ENCODE peak calls at places on chromosomes 5 and 9, in eight cellular contexts. One of them, this sample, is unnamed.
A peak's percentile ranks its signal among the peaks of the same experiment; 100 is the strongest.

GRCh38 chr9:86098793-86099694 is at the start of gene GOLM1:
- DNase-seq in choroid plexus epithelial cell: peak; percentile 60
- DNase-seq in AG09309: no peak
- DNase-seq in left ventricle myocardium inferior: peak; percentile 46
- DNase-seq in dorsolateral prefrontal cortex: no peak
- DNase-seq in bronchial epithelial cell: peak; percentile 33
- DNase-seq in OCI-LY7: no peak
- DNase-seq in psoas muscle: peak; percentile 60
- DNase-seq in this sample: peak; percentile 50

GRCh38 chr9:114140850-114141249 is 14.5 kb upstream of the COL27A1 start:
- DNase-seq in AG09309: no peak
- DNase-seq in dorsolateral prefrontal cortex: no peak
- DNase-seq in bronchial epithelial cell: no peak
- DNase-seq in choroid plexus epithelial cell: no peak
- DNase-seq in OCI-LY7: no peak
- DNase-seq in psoas muscle: no peak
- DNase-seq in left ventricle myocardium inferior: no peak
- DNase-seq in this sample: no peak

GRCh38 chr5:142450419-142450818 is 125.6 kb upstream of the SPRY4 start:
- DNase-seq in psoas muscle: no peak
- DNase-seq in OCI-LY7: no peak
- DNase-seq in AG09309: no peak
- DNase-seq in dorsolateral prefrontal cortex: no peak
- DNase-seq in choroid plexus epithelial cell: no peak
- DNase-seq in bronchial epithelial cell: no peak
- DNase-seq in left ventricle myocardium inferior: no peak
- DNase-seq in this sample: no peak

GRCh38 chr9:135023389-135023788 is 64.1 kb upstream of the OLFM1 start:
- DNase-seq in dorsolateral prefrontal cortex: no peak
- DNase-seq in psoas muscle: peak; percentile 33
- DNase-seq in OCI-LY7: no peak
- DNase-seq in bronchial epithelial cell: peak; percentile 64
- DNase-seq in left ventricle myocardium inferior: no peak
- DNase-seq in AG09309: no peak
- DNase-seq in choroid plexus epithelial cell: peak; percentile 4
- DNase-seq in this sample: no peak

GRCh38 chr9:102631559-102631958 is 363.6 kb upstream of the CYLC2 start:
- DNase-seq in left ventricle myocardium inferior: no peak
- DNase-seq in dorsolateral prefrontal cortex: no peak
- DNase-seq in choroid plexus epithelial cell: peak; percentile 27
- DNase-seq in AG09309: no peak
- DNase-seq in psoas muscle: no peak
- DNase-seq in OCI-LY7: peak; percentile 18
- DNase-seq in bronchial epithelial cell: peak; percentile 13
- DNase-seq in this sample: no peak

GRCh38 chr5:179275941-179276837 is 69.1 kb downstream of the ADAMTS2 start:
- DNase-seq in bronchial epithelial cell: no peak
- DNase-seq in AG09309: peak; percentile 92
- DNase-seq in OCI-LY7: no peak
- DNase-seq in dorsolateral prefrontal cortex: no peak
- DNase-seq in left ventricle myocardium inferior: peak; percentile 76
- DNase-seq in choroid plexus epithelial cell: peak; percentile 98
- DNase-seq in psoas muscle: peak; percentile 93
- DNase-seq in this sample: no peak

GRCh38 chr9:16461851-16462250 is 408.6 kb downstream of the BNC2 start:
- DNase-seq in OCI-LY7: no peak
- DNase-seq in dorsolateral prefrontal cortex: no peak
- DNase-seq in bronchial epithelial cell: no peak
- DNase-seq in AG09309: no peak
- DNase-seq in choroid plexus epithelial cell: no peak
- DNase-seq in psoas muscle: no peak
- DNase-seq in left ventricle myocardium inferior: no peak
- DNase-seq in this sample: no peak

GRCh38 chr5:141992349-141992963 is 20.4 kb downstream of the GNPDA1 start:
- DNase-seq in bronchial epithelial cell: peak; percentile 62
- DNase-seq in psoas muscle: peak; percentile 74
- DNase-seq in left ventricle myocardium inferior: peak; percentile 55
- DNase-seq in OCI-LY7: peak; percentile 73
- DNase-seq in dorsolateral prefrontal cortex: peak; percentile 92
- DNase-seq in AG09309: peak; percentile 8
- DNase-seq in choroid plexus epithelial cell: peak; percentile 78
- DNase-seq in this sample: peak; percentile 53

GRCh38 chr5:9034671-9035070 is 511.2 kb downstream of the SEMA5A start:
- DNase-seq in left ventricle myocardium inferior: no peak
- DNase-seq in dorsolateral prefrontal cortex: no peak
- DNase-seq in choroid plexus epithelial cell: peak; percentile 94
- DNase-seq in OCI-LY7: no peak
- DNase-seq in AG09309: peak; percentile 20
- DNase-seq in bronchial epithelial cell: peak; percentile 70
- DNase-seq in psoas muscle: no peak
- DNase-seq in this sample: no peak

GRCh38 chr5:114360816-114361723 is 800 bp upstream of the KCNN2 start:
- DNase-seq in psoas muscle: peak; percentile 51
- DNase-seq in bronchial epithelial cell: no peak
- DNase-seq in OCI-LY7: no peak
- DNase-seq in AG09309: no peak
- DNase-seq in choroid plexus epithelial cell: no peak
- DNase-seq in left ventricle myocardium inferior: peak; percentile 22
- DNase-seq in dorsolateral prefrontal cortex: peak; percentile 34
- DNase-seq in this sample: peak; percentile 74

GRCh38 chr9:100084145-100084478 is 14.7 kb downstream of the ERP44 start:
- DNase-seq in choroid plexus epithelial cell: no peak
- DNase-seq in psoas muscle: no peak
- DNase-seq in dorsolateral prefrontal cortex: no peak
- DNase-seq in bronchial epithelial cell: no peak
- DNase-seq in left ventricle myocardium inferior: no peak
- DNase-seq in OCI-LY7: peak; percentile 77
- DNase-seq in AG09309: no peak
- DNase-seq in this sample: no peak

DNA sequence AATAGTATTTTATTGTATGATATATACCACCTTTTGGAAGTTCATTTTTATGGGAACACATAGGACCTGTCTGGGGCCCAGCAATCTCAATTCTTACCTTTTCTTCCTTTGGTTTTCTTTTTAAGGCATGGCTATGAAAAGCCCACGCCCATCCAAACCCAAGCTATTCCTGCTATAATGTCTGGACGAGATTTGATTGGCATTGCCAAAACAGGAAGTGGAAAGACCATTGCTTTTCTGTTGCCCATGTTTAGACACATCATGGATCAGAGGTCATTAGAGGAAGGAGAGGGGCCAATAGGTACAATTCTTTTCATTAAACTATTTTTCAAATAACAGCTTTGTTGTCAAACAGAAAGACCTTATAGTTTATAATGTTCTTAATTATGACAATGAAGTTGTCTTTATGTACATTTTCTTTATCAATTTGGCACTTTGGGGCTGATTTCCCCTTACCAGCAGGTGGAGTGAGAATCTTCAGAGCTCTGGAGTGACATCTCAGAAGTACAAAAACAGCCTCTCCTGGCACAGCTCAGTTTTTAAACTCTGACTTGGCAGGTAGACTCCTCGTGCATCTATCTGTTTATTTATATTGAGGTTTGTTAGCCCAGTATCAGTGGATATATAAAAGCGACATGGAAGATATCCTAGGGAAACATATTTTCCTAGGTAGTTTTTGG is 25.8 kb downstream of the DDX46 start:
- DNase-seq in dorsolateral prefrontal cortex: no peak
- DNase-seq in psoas muscle: no peak
- DNase-seq in AG09309: no peak
- DNase-seq in left ventricle myocardium inferior: no peak
- DNase-seq in bronchial epithelial cell: peak; percentile 19
- DNase-seq in OCI-LY7: peak; percentile 26
- DNase-seq in choroid plexus epithelial cell: peak; percentile 39
- DNase-seq in this sample: no peak
- TF ChIP-seq CTCF in dorsolateral prefrontal cortex: no peak
- TF ChIP-seq CTCF in psoas muscle: no peak
- TF ChIP-seq CTCF in AG09309: peak; percentile 20
- TF ChIP-seq CTCF in left ventricle myocardium inferior: no peak
- TF ChIP-seq CTCF in bronchial epithelial cell: peak; percentile 28
- TF ChIP-seq CTCF in OCI-LY7: peak; percentile 66
- TF ChIP-seq CTCF in choroid plexus epithelial cell: peak; percentile 59
- TF ChIP-seq CTCF in this sample: no peak

GRCh38 chr9:33535541-33535940 is 11.5 kb downstream of the ANKRD18B start:
- DNase-seq in psoas muscle: no peak
- DNase-seq in AG09309: no peak
- DNase-seq in choroid plexus epithelial cell: no peak
- DNase-seq in dorsolateral prefrontal cortex: no peak
- DNase-seq in bronchial epithelial cell: no peak
- DNase-seq in OCI-LY7: no peak
- DNase-seq in left ventricle myocardium inferior: no peak
- DNase-seq in this sample: no peak
- TF ChIP-seq CTCF in psoas muscle: no peak
- TF ChIP-seq CTCF in AG09309: no peak
- TF ChIP-seq CTCF in choroid plexus epithelial cell: no peak
- TF ChIP-seq CTCF in dorsolateral prefrontal cortex: no peak
- TF ChIP-seq CTCF in bronchial epithelial cell: no peak
- TF ChIP-seq CTCF in OCI-LY7: no peak
- TF ChIP-seq CTCF in left ventricle myocardium inferior: no peak
- TF ChIP-seq CTCF in this sample: no peak

GRCh38 chr9:77454668-77455067 is 193.5 kb downstream of the GNA14 start:
- DNase-seq in OCI-LY7: no peak
- DNase-seq in psoas muscle: no peak
- DNase-seq in choroid plexus epithelial cell: peak; percentile 71
- DNase-seq in bronchial epithelial cell: no peak
- DNase-seq in AG09309: peak; percentile 24
- DNase-seq in dorsolateral prefrontal cortex: no peak
- DNase-seq in left ventricle myocardium inferior: no peak
- DNase-seq in this sample: no peak

GRCh38 chr9:77456829-77457437 is 191.2 kb downstream of the GNA14 start:
- DNase-seq in dorsolateral prefrontal cortex: peak; percentile 93
- DNase-seq in OCI-LY7: peak; percentile 77
- DNase-seq in choroid plexus epithelial cell: peak; percentile 96
- DNase-seq in bronchial epithelial cell: peak; percentile 93
- DNase-seq in psoas muscle: peak; percentile 86
- DNase-seq in AG09309: peak; percentile 61
- DNase-seq in left ventricle myocardium inferior: peak; percentile 78
- DNase-seq in this sample: peak; percentile 67

GRCh38 chr9:77457916-77458592 is 190.1 kb downstream of the GNA14 start:
- DNase-seq in psoas muscle: peak; percentile 62
- DNase-seq in dorsolateral prefrontal cortex: peak; percentile 71
- DNase-seq in left ventricle myocardium inferior: peak; percentile 26
- DNase-seq in choroid plexus epithelial cell: peak; percentile 84
- DNase-seq in OCI-LY7: peak; percentile 76
- DNase-seq in AG09309: peak; percentile 32
- DNase-seq in bronchial epithelial cell: peak; percentile 59
- DNase-seq in this sample: peak; percentile 45

GRCh38 chr9:77453857-77454647 is 194.1 kb downstream of the GNA14 start:
- DNase-seq in OCI-LY7: no peak
- DNase-seq in left ventricle myocardium inferior: no peak
- DNase-seq in choroid plexus epithelial cell: no peak
- DNase-seq in AG09309: no peak
- DNase-seq in dorsolateral prefrontal cortex: no peak
- DNase-seq in bronchial epithelial cell: no peak
- DNase-seq in psoas muscle: no peak
- DNase-seq in this sample: no peak

DNA sequence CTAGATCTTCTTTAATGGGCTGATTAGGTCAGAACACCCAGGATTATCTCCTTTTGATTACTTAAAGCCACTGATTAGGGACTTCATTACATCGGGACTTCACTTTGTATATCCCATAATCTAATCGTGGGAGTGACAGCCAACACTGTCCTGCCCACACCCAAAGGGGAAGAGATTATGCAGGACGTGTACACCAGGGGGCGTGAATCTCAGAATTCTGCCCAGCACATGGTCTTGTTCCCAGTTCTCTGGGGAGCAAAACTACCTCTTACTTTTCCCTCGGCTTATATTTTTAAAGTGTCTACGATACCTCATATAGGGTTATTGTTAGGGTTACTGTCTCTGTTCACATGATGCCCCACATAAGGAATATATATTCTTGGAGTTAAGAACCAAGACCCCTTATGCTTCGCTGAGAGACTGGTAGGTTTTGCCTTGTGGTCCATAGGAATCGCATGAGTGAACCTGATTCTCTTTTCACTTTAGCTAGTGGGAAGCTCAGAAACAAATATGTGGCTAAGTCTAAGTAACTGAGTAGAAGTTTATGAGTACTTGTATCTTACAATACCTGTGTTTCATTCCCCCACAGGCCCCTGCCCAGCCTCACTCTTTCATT is 192.7 kb downstream of the GNA14 start:
- DNase-seq in AG09309: no peak
- DNase-seq in psoas muscle: no peak
- DNase-seq in dorsolateral prefrontal cortex: no peak
- DNase-seq in bronchial epithelial cell: peak; percentile 24
- DNase-seq in left ventricle myocardium inferior: no peak
- DNase-seq in OCI-LY7: peak; percentile 39
- DNase-seq in choroid plexus epithelial cell: no peak
- DNase-seq in this sample: no peak
- TF ChIP-seq CTCF in AG09309: peak; percentile 33
- TF ChIP-seq CTCF in psoas muscle: peak; percentile 13
- TF ChIP-seq CTCF in dorsolateral prefrontal cortex: peak; percentile 26
- TF ChIP-seq CTCF in bronchial epithelial cell: peak; percentile 41
- TF ChIP-seq CTCF in left ventricle myocardium inferior: peak; percentile 60
- TF ChIP-seq CTCF in OCI-LY7: peak; percentile 79
- TF ChIP-seq CTCF in choroid plexus epithelial cell: peak; percentile 45
- TF ChIP-seq CTCF in this sample: peak; percentile 56

GRCh38 chr5:137206030-137206715 is 293.0 kb downstream of the SPOCK1 start:
- DNase-seq in left ventricle myocardium inferior: no peak
- DNase-seq in dorsolateral prefrontal cortex: no peak
- DNase-seq in OCI-LY7: no peak
- DNase-seq in choroid plexus epithelial cell: no peak
- DNase-seq in psoas muscle: no peak
- DNase-seq in AG09309: peak; percentile 39
- DNase-seq in bronchial epithelial cell: peak; percentile 81
- DNase-seq in this sample: no peak

GRCh38 chr5:137205237-137205636 is 293.9 kb downstream of the SPOCK1 start:
- DNase-seq in choroid plexus epithelial cell: no peak
- DNase-seq in bronchial epithelial cell: peak; percentile 97
- DNase-seq in dorsolateral prefrontal cortex: no peak
- DNase-seq in psoas muscle: no peak
- DNase-seq in left ventricle myocardium inferior: no peak
- DNase-seq in OCI-LY7: no peak
- DNase-seq in AG09309: no peak
- DNase-seq in this sample: no peak

GRCh38 chr5:137200906-137201305 is 298.2 kb downstream of the SPOCK1 start:
- DNase-seq in left ventricle myocardium inferior: no peak
- DNase-seq in bronchial epithelial cell: no peak
- DNase-seq in AG09309: no peak
- DNase-seq in dorsolateral prefrontal cortex: no peak
- DNase-seq in psoas muscle: no peak
- DNase-seq in choroid plexus epithelial cell: no peak
- DNase-seq in OCI-LY7: no peak
- DNase-seq in this sample: no peak

GRCh38 chr5:137201876-137202275 is 297.2 kb downstream of the SPOCK1 start:
- DNase-seq in left ventricle myocardium inferior: no peak
- DNase-seq in OCI-LY7: no peak
- DNase-seq in AG09309: peak; percentile 60
- DNase-seq in psoas muscle: no peak
- DNase-seq in choroid plexus epithelial cell: peak; percentile 33
- DNase-seq in bronchial epithelial cell: peak; percentile 83
- DNase-seq in dorsolateral prefrontal cortex: no peak
- DNase-seq in this sample: no peak

GRCh38 chr5:137203011-137203632 is 296.0 kb downstream of the SPOCK1 start:
- DNase-seq in dorsolateral prefrontal cortex: no peak
- DNase-seq in AG09309: no peak
- DNase-seq in choroid plexus epithelial cell: no peak
- DNase-seq in OCI-LY7: no peak
- DNase-seq in bronchial epithelial cell: no peak
- DNase-seq in psoas muscle: no peak
- DNase-seq in left ventricle myocardium inferior: no peak
- DNase-seq in this sample: no peak
- TF ChIP-seq CTCF in dorsolateral prefrontal cortex: no peak
- TF ChIP-seq CTCF in AG09309: no peak
- TF ChIP-seq CTCF in choroid plexus epithelial cell: no peak
- TF ChIP-seq CTCF in OCI-LY7: no peak
- TF ChIP-seq CTCF in bronchial epithelial cell: no peak
- TF ChIP-seq CTCF in psoas muscle: no peak
- TF ChIP-seq CTCF in left ventricle myocardium inferior: no peak
- TF ChIP-seq CTCF in this sample: no peak

This sample was measured in progenitor cell of endocrine pancreas.